ENCODE peak calls at places on chromosomes 3 and 15, in four cellular contexts. Y, W, N and V are unnamed samples.

GRCh38 chr3:39122811-39123210 is 15.3 kb downstream of the TTC21A start:
- DNase-seq in Y (no peak), N (no peak), W (no peak), V (no peak)

GRCh38 chr3:112346491-112347122 is 13.7 kb downstream of the CD200 start:
- DNase-seq in N (no peak), W (no peak), Y (no peak), V (no peak)

GRCh38 chr15:38817427-38818155 is 253.0 kb upstream of the RASGRP1 start:
- DNase-seq in N (no peak), Y (peak), W (peak), V (peak)

GRCh38 chr3:196694941-196695848 is 16.9 kb downstream of the CEP19 start:
- DNase-seq in W (no peak), Y (peak), N (no peak), V (no peak)

GRCh38 chr3:33437556-33438283 is 2.5 kb downstream of the UBP1 start:
- DNase-seq in N (no peak), W (no peak), Y (no peak), V (no peak)

GRCh38 chr3:51099794-51100542 is 285.1 kb upstream of the MANF start:
- DNase-seq in Y (no peak), N (no peak), W (peak), V (no peak)

GRCh38 chr3:133364704-133365103 is 35.2 kb upstream of the BFSP2 start:
- DNase-seq in W (no peak), N (no peak), Y (no peak), V (no peak)

GRCh38 chr3:148698190-148698806 is 595 bp downstream of the AGTR1 start:
- DNase-seq in N (no peak), W (no peak), Y (no peak), V (no peak)

GRCh38 chr15:101684384-101684783 is 32.2 kb upstream of the TM2D3 start:
- DNase-seq in Y (no peak), W (no peak), N (no peak), V (no peak)

GRCh38 chr3:128329491-128330300 is 137.0 kb downstream of the DNAJB8 start:
- DNase-seq in Y (no peak), N (no peak), W (no peak), V (no peak)

GRCh38 chr3:46719735-46720271 is 2.1 kb upstream of the PRSS50 start:
- DNase-seq in Y (no peak), N (no peak), W (no peak), V (no peak)

GRCh38 chr3:47194994-47195393 is 31.1 kb upstream of the SETD2 start:
- DNase-seq in W (no peak), N (no peak), Y (no peak), V (no peak)